ENCODE peak calls at places on chromosomes 16 and 17, in five cellular contexts. N, Y, I, F and P are unnamed samples.

GRCh38 chr17:951388-952132 is 28.0 kb downstream of the NXN start:
- DNase-seq in N (no peak), Y (no peak), I (no peak), F (no peak), P (no peak)

GRCh38 chr17:18772471-18772870 is 8.5 kb upstream of the TVP23B start:
- DNase-seq in N (no peak), Y (no peak), I (no peak), F (no peak), P (no peak)

GRCh38 chr17:17741346-17742023 is 60.2 kb downstream of the RAI1 start:
- DNase-seq in N (no peak), Y (no peak), I (no peak), F (no peak), P (no peak)

GRCh38 chr17:42180922-42181850 is at the start of gene KCNH4:
- DNase-seq in N (no peak), Y (peak; percentile 88), I (peak; percentile 95), F (peak; percentile 80), P (peak; percentile 92)

GRCh38 chr17:75539969-75540729 is 14.7 kb downstream of the LLGL2 start:
- DNase-seq in N (no peak), Y (no peak), I (no peak), F (no peak), P (no peak)

GRCh38 chr17:80953471-80954315 is 37.9 kb upstream of the CHMP6 start:
- DNase-seq in N (no peak), Y (no peak), I (no peak), F (peak; percentile 42), P (no peak)

GRCh38 chr16:19672378-19672777 is 45.6 kb downstream of the KNOP1 start:
- DNase-seq in N (no peak), Y (no peak), I (no peak), F (no peak), P (no peak)

GRCh38 chr17:69061901-69062556 is 1.3 kb upstream of the ABCA9 start:
- DNase-seq in N (no peak), Y (no peak), I (no peak), F (no peak), P (no peak)

GRCh38 chr17:9144502-9145233 is 123.4 kb downstream of the NTN1 start:
- DNase-seq in N (no peak), Y (no peak), I (no peak), F (no peak), P (no peak)

GRCh38 chr16:19710991-19711545 is 7.0 kb downstream of the KNOP1 start:
- DNase-seq in N (no peak), Y (no peak), I (no peak), F (no peak), P (no peak)

GRCh38 chr17:18228176-18228682 is 2.8 kb downstream of the LLGL1 start:
- DNase-seq in N (no peak), Y (no peak), I (no peak), F (no peak), P (no peak)

GRCh38 chr16:72805486-72805885 is 242.4 kb downstream of the ZFHX3 start:
- DNase-seq in N (no peak), Y (no peak), I (no peak), F (no peak), P (no peak)

GRCh38 chr16:3643095-3643730 is 11.3 kb upstream of the DNASE1 start:
- DNase-seq in N (no peak), Y (no peak), I (no peak), F (peak; percentile 53), P (no peak)

GRCh38 chr17:17165666-17166308 is 40.3 kb downstream of the PLD6 start:
- DNase-seq in N (no peak), Y (no peak), I (no peak), F (no peak), P (no peak)